ENCODE peak calls at places on chromosomes 11 and 22, in four cellular contexts. Z is MM.1S, U is upper lobe of right lung, Q is KBM-7. B is an unnamed sample.

GRCh38 chr22:35930933-35931332 is 97.7 kb downstream of the RBFOX2 start:
- DNase-seq in Z (peak; percentile 57), U (no peak), Q (peak; percentile 67), B (no peak)

GRCh38 chr22:49770454-49771265 is 57.0 kb downstream of the BRD1 start:
- DNase-seq in Z (no peak), U (peak; percentile 59), Q (no peak), B (no peak)

GRCh38 chr11:606245-606644 is 9.5 kb downstream of the IRF7 start:
- DNase-seq in Z (no peak), U (peak; percentile 88), Q (no peak), B (no peak)

GRCh38 chr11:75079546-75079945 is 17.1 kb downstream of the OR2AT4 start:
- DNase-seq in Z (no peak), U (no peak), Q (no peak), B (no peak)

GRCh38 chr11:14386895-14387480 is 28.0 kb upstream of the RRAS2 start:
- DNase-seq in Z (no peak), U (no peak), Q (no peak), B (no peak)

GRCh38 chr22:43375951-43376455 is 32.8 kb upstream of the SCUBE1 start:
- DNase-seq in Z (no peak), U (no peak), Q (no peak), B (no peak)

GRCh38 chr11:11580831-11581492 is 40.8 kb downstream of the GALNT18 start:
- DNase-seq in Z (no peak), U (no peak), Q (no peak), B (no peak)

GRCh38 chr11:23866641-23867040 is 630.2 kb upstream of the LUZP2 start:
- DNase-seq in Z (no peak), U (no peak), Q (no peak), B (no peak)

GRCh38 chr22:44159811-44160210 is 20.9 kb upstream of the PARVG start:
- DNase-seq in Z (no peak), U (no peak), Q (no peak), B (no peak)

GRCh38 chr11:70364745-70365535 is 33.4 kb upstream of the CTTN start:
- DNase-seq in Z (no peak), U (no peak), Q (peak; percentile 84), B (no peak)

GRCh38 chr11:75474878-75475766 is 42.1 kb upstream of the KLHL35 start:
- DNase-seq in Z (no peak), U (peak; percentile 74), Q (peak; percentile 87), B (no peak)

B was measured in GOT3.